ENCODE peak calls at places on chromosomes 7 and 10, in nine cellular contexts. W is ovary, X is breast epithelium, A is adrenal gland, Z is IMR-90, T is body of pancreas, U is tibial nerve, D is transverse colon, O is HCT116. P is an unnamed sample. For H3K4me1, the result is how much of the 10 kb centered on the place peaks cover.

GRCh38 chr7:111663771-111664170 is 101.5 kb upstream of the IMMP2L start:
- DNase-seq in W (no peak), X (no peak), A (no peak), Z (no peak), T (no peak), U (no peak), D (no peak), O (no peak), P (no peak)

GRCh38 chr10:78738861-78739260 is 329.9 kb upstream of the ZMIZ1 start:
- DNase-seq in W (no peak), X (no peak), A (no peak), Z (no peak), T (no peak), U (no peak), D (no peak), O (no peak), P (no peak)

GRCh38 chr10:82390866-82391658 is 516.1 kb downstream of the NRG3 start:
- DNase-seq in W (no peak), X (no peak), A (no peak), Z (no peak), T (peak), U (no peak), D (no peak), O (no peak), P (no peak)

GRCh38 chr7:140074780-140075179 is 12.0 kb upstream of the PARP12 start:
- DNase-seq in W (no peak), X (no peak), A (no peak), Z (peak), T (no peak), U (no peak), D (no peak), O (no peak), P (no peak)

GRCh38 chr7:134520130-134520529 is 7.2 kb upstream of the AKR1B10 start:
- DNase-seq in W (no peak), X (no peak), A (no peak), Z (peak), T (no peak), U (no peak), D (no peak), O (no peak), P (no peak)

GRCh38 chr7:8724080-8724718 is 290.8 kb downstream of the NXPH1 start:
- DNase-seq in W (no peak), X (no peak), A (peak), Z (no peak), T (peak), U (peak), D (peak), O (no peak), P (no peak)

GRCh38 chr7:151233111-151233701 is 923 bp downstream of the CHPF2 start:
- DNase-seq in W (peak), X (no peak), A (peak), Z (peak), T (peak), U (no peak), D (no peak), O (no peak), P (no peak)

GRCh38 chr10:69241575-69241974 is 21.4 kb downstream of the HKDC1 start:
- DNase-seq in W (no peak), X (no peak), A (peak), Z (no peak), T (no peak), U (peak), D (no peak), O (no peak), P (no peak)

GRCh38 chr7:6476596-6477374 is 29.0 kb upstream of the DAGLB start:
- DNase-seq in W (no peak), X (no peak), A (no peak), Z (no peak), T (no peak), U (no peak), D (no peak), O (no peak), P (no peak)

GRCh38 chr10:79923669-79924068 is 25.2 kb downstream of the SFTPD start:
- DNase-seq in W (no peak), X (no peak), A (no peak), Z (no peak), T (no peak), U (no peak), D (no peak), O (no peak), P (no peak)

GRCh38 chr10:74877899-74878298 is 51.5 kb downstream of the KAT6B start:
- DNase-seq in W (no peak), X (no peak), A (no peak), Z (no peak), T (no peak), U (no peak), D (no peak), O (no peak), P (no peak)

GRCh38 chr7:129282865-129283264 is 58.0 kb downstream of the AHCYL2 start:
- DNase-seq in W (no peak), X (no peak), A (no peak), Z (no peak), T (no peak), U (no peak), D (no peak), O (no peak), P (no peak)

GRCh38 chr10:118956253-118957140 is 73.0 kb upstream of the NANOS1 start:
- DNase-seq in W (no peak), X (peak), A (no peak), Z (no peak), T (no peak), U (no peak), D (no peak), O (no peak), P (no peak)

GRCh38 chr7:5139998-5140397 is 50.0 kb upstream of the WIPI2 start:
- DNase-seq in W (no peak), X (no peak), A (peak), Z (peak), T (peak), U (peak), D (peak), O (peak), P (no peak)

GRCh38 chr7:106285801-106286492 is 1.2 kb upstream of the NAMPT start:
- DNase-seq in W (no peak), X (no peak), A (peak), Z (peak), T (no peak), U (peak), D (no peak), O (no peak), P (no peak)

GRCh38 chr7:110664798-110665197 is 426.1 kb upstream of the LRRN3 start:
- DNase-seq in W (no peak), X (no peak), A (no peak), Z (no peak), T (no peak), U (no peak), D (no peak), O (no peak), P (no peak)

GRCh38 chr10:104309980-104310978 is 28.0 kb downstream of the ITPRIP start:
- DNase-seq in W (peak), X (peak), A (peak), Z (peak), T (peak), U (peak), D (no peak), O (no peak), P (no peak)

GRCh38 chr10:133161486-133162051 is 1.6 kb downstream of the KNDC1 start:
- DNase-seq in W (no peak), X (no peak), A (peak), Z (no peak), T (no peak), U (no peak), D (no peak), O (no peak), P (no peak)

GRCh38 chr10:24039897-24040296 is 169.0 kb upstream of the KIAA1217 start:
- DNase-seq in W (no peak), X (no peak), A (no peak), Z (no peak), T (peak), U (no peak), D (peak), O (no peak), P (no peak)

GRCh38 chr10:94459385-94459784 is 57.0 kb downstream of the TBC1D12 start:
- DNase-seq in W (no peak), X (no peak), A (no peak), Z (no peak), T (no peak), U (no peak), D (no peak), O (no peak), P (no peak)

GRCh38 chr10:96588060-96588554 is 1.3 kb upstream of the TM9SF3 start:
- DNase-seq in W (no peak), X (no peak), A (no peak), Z (no peak), T (no peak), U (no peak), D (peak), O (no peak), P (no peak)

GRCh38 chr10:133318494-133319127 is 9.9 kb downstream of the ZNF511 start:
- DNase-seq in W (peak), X (no peak), A (peak), Z (peak), T (peak), U (no peak), D (peak), O (no peak), P (no peak)

GRCh38 chr7:105800442-105800841 is 76.0 kb downstream of the ATXN7L1 start:
- DNase-seq in W (no peak), X (no peak), A (no peak), Z (peak), T (no peak), U (no peak), D (no peak), O (no peak), P (no peak)

GRCh38 chr7:47211467-47212121 is 370.3 kb downstream of the TNS3 start:
- DNase-seq in W (no peak), X (no peak), A (no peak), Z (no peak), T (peak), U (no peak), D (no peak), O (no peak), P (no peak)

GRCh38 chr10:4477664-4478063 is 348.3 kb upstream of the AKR1E2 start:
- DNase-seq in W (no peak), X (no peak), A (no peak), Z (no peak), T (no peak), U (no peak), D (no peak), O (no peak), P (no peak)

GRCh38 chr7:139648941-139649425 is 125.5 kb downstream of the CLEC2L start:
- DNase-seq in W (no peak), X (no peak), A (peak), Z (no peak), T (no peak), U (no peak), D (peak), O (no peak), P (no peak)

GRCh38 chr10:132103116-132103910 is 37.6 kb downstream of the JAKMIP3 start:
- DNase-seq in W (no peak), X (no peak), A (no peak), Z (no peak), T (no peak), U (no peak), D (no peak), O (no peak), P (no peak)

GRCh38 chr7:132742152-132742551 is 165.9 kb upstream of the PLXNA4 start:
- DNase-seq in W (peak), X (no peak), A (peak), Z (peak), T (peak), U (peak), D (no peak), O (no peak), P (no peak)

GRCh38 chr7:114243019-114243507 is 171.6 kb upstream of the FOXP2 start:
- DNase-seq in W (no peak), X (no peak), A (no peak), Z (no peak), T (no peak), U (no peak), D (no peak), O (peak), P (no peak)

GRCh38 chr10:10589540-10589939 is 428.1 kb upstream of the CELF2 start:
- DNase-seq in W (no peak), X (no peak), A (peak), Z (peak), T (no peak), U (peak), D (no peak), O (no peak), P (no peak)

GRCh38 chr10:20814116-20814515 is 83.0 kb downstream of the NEBL start:
- DNase-seq in W (no peak), X (no peak), A (no peak), Z (no peak), T (no peak), U (no peak), D (no peak), O (no peak), P (no peak)

GRCh38 chr7:24290004-24290641 is 6.1 kb downstream of the NPY start:
- DNase-seq in W (no peak), X (no peak), A (peak), Z (peak), T (peak), U (no peak), D (no peak), O (peak), P (no peak)

GRCh38 chr10:132577350-132578005 is 39.9 kb downstream of the INPP5A start:
- DNase-seq in W (no peak), X (no peak), A (peak), Z (no peak), T (peak), U (no peak), D (no peak), O (no peak), P (no peak)

GRCh38 chr7:127629268-127629854 is 11.4 kb upstream of the PAX4 start:
- DNase-seq in W (no peak), X (no peak), A (peak), Z (no peak), T (peak), U (no peak), D (peak), O (peak), P (no peak)

GRCh38 chr7:95684037-95684436 is 87.7 kb upstream of the PDK4 start:
- DNase-seq in W (no peak), X (no peak), A (peak), Z (peak), T (no peak), U (peak), D (no peak), O (peak), P (no peak)
- TF ChIP-seq CTCF in W (peak), X (peak), A (peak), Z (peak), T (peak), U (peak), D (peak), O (peak), P (peak)

GRCh38 chr10:87504667-87505365 is at the start of gene MINPP1:
- DNase-seq in W (peak), X (peak), A (peak), Z (peak), T (peak), U (peak), D (peak), O (peak), P (peak)
- TF ChIP-seq POLR2A in W (peak), X (peak), A (peak), Z (peak), T (peak), U (no peak), D (peak), O (peak), P (no peak)

DNA sequence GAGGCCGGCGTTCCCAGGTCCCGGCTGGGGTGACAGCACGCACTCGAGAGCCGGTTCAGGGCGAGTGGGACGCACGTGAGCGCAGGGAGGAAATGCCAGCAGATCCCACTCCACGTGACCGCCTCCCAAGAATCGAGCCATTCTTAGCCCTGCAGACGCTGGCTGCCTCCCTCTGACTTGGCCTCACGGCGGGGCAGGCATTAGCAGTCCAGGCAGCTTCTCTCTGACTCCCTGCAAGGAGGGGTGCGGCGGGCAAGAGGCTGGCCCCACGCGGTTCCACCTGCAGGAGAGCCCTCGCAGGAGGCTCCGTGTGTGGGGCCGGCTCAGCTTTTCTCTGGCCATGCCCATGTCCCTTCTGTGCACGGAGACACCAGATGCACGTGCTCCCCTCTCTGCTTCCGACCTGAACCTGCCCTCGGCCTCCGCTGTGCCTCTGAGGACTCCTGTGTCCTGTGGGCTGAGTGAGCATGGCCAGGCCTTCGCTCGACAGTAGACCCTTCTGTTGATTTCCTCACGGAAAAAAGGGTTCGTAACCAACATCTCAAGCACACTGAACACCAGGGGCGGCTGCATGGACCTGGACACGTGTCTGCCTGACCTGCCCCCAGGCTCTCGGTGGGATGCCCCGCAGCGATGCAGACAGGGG is 10.2 kb downstream of the GPR146 start:
- DNase-seq in W (no peak), X (no peak), A (no peak), Z (no peak), T (no peak), U (no peak), D (no peak), O (no peak), P (no peak)
- H3K4me1 ChIP-seq in W (under half), X (under half), A (under half), Z (under half), T (under half), U (under half), D (under half), O (under half), P (half or more)

DNA sequence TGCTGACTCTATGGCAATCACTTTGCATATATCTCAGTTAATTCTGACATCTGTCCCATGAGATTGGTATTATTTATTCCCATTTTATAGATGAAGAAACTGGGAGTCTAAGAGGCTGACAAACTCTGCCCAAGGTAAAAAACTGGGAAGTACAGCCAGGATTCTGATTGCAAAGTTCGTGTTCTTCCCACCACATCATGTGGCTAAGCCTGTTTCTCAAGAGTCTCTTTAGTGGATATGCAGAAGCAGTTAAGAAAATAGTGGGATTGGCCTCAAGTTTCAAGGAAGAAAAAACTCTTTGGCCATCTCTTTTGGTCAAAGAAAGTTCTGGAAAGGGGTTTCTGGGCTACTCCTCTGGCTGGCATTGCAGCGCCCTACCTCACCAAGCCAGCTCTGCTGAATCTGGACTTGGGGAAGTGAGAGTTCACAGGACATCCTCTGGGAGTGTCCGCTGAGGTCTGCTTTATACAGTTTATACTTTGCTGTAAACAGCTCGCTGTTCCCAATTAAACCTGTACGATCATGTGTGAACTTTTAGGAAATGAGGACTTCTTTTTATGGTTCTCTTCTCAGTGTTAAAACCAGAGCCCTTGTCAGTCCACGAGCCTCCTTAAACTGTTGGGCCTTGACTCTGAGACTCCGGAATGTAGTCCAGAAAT is 12.2 kb upstream of the BMPR1A start:
- DNase-seq in W (no peak), X (no peak), A (no peak), Z (no peak), T (no peak), U (peak), D (peak), O (no peak), P (no peak)
- TF ChIP-seq CTCF in W (no peak), X (no peak), A (no peak), Z (no peak), T (no peak), U (no peak), D (no peak), O (no peak), P (no peak)

DNA sequence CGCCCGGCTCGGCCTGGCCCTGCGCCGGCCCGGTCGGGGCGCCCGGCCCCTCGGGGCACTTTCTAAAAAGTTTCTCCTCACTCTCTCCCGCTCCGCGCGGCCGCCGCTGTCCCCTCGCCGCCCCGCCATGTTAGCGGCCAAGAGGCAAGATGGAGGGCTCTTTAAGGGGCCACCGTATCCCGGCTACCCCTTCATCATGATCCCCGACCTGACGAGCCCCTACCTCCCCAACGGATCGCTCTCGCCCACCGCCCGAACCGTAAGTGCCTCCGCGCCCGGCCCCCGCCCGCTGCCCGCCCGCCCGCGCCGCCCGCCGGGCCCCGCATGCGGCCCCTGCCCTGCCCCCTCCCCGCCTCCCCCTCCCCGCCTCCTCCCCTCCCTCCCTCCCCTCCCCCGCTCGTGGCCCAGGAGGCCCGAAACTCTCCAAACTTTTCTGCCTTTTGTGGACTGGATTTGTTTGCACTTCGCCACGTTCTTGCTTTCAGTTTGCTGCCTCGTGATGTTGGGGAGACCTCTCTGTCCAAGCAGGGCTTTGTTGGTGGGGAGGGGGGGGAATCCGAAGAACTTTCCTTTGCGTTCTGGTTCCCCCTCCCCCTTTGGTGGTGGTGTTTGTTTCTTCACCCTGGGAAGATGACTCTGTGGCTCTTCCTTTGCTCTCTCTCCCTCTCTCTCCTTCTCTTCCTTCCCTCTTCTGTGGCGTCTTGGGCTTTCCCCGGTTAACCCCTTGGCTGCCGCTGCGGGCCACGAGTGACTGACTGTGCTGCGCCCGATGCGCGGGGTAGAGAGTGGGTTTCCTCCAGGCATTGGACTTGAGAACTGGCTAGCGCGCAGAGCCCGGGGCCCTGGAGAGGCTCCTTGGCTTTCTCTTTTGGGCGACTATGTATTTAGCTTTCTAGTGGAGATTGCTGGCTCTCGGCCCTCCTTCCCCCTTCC is 1.6 kb downstream of the TCF7L2 start:
- DNase-seq in W (peak), X (peak), A (peak), Z (peak), T (peak), U (peak), D (peak), O (peak), P (no peak)
- TF ChIP-seq POLR2A in W (peak), X (no peak), A (peak), Z (no peak), T (peak), U (peak), D (peak), O (no peak), P (no peak)

P was measured in esophagus squamous epithelium.